ENCODE peak calls at places on chromosome 6, in nine cellular contexts. One of them, this sample, is unnamed.

GRCh38 chr6:1711136-1711535 is 101.4 kb downstream of the FOXC1 start:
- DNase-seq in neural progenitor cell: no peak
- DNase-seq in MM.1S: no peak
- DNase-seq in GM23248: no peak
- DNase-seq in OCI-LY7: no peak
- DNase-seq in hepatocyte: no peak
- DNase-seq in GM23338: no peak
- DNase-seq in HCT116: no peak
- DNase-seq in SK-N-SH: no peak
- DNase-seq in this sample: no peak

GRCh38 chr6:141744971-141745370 is 387.8 kb upstream of the GJE1 start:
- DNase-seq in neural progenitor cell: no peak
- DNase-seq in MM.1S: no peak
- DNase-seq in GM23248: no peak
- DNase-seq in OCI-LY7: no peak
- DNase-seq in hepatocyte: no peak
- DNase-seq in GM23338: no peak
- DNase-seq in HCT116: no peak
- DNase-seq in SK-N-SH: no peak
- DNase-seq in this sample: no peak

GRCh38 chr6:127515794-127516675 is 3.1 kb downstream of the MTCL3 start:
- DNase-seq in neural progenitor cell: peak
- DNase-seq in MM.1S: peak
- DNase-seq in GM23248: peak
- DNase-seq in OCI-LY7: peak
- DNase-seq in hepatocyte: peak
- DNase-seq in GM23338: peak
- DNase-seq in HCT116: peak
- DNase-seq in SK-N-SH: peak
- DNase-seq in this sample: peak

GRCh38 chr6:106488494-106489369 is 128.2 kb downstream of the CRYBG1 start:
- DNase-seq in neural progenitor cell: no peak
- DNase-seq in MM.1S: no peak
- DNase-seq in GM23248: peak
- DNase-seq in OCI-LY7: no peak
- DNase-seq in hepatocyte: no peak
- DNase-seq in GM23338: no peak
- DNase-seq in HCT116: no peak
- DNase-seq in SK-N-SH: no peak
- DNase-seq in this sample: peak

GRCh38 chr6:160431231-160431630 is 83.1 kb downstream of the SLC22A3 start:
- DNase-seq in neural progenitor cell: no peak
- DNase-seq in MM.1S: no peak
- DNase-seq in GM23248: peak
- DNase-seq in OCI-LY7: no peak
- DNase-seq in hepatocyte: peak
- DNase-seq in GM23338: no peak
- DNase-seq in HCT116: no peak
- DNase-seq in SK-N-SH: no peak
- DNase-seq in this sample: no peak

GRCh38 chr6:140816696-140817095 is 1316.0 kb upstream of the GJE1 start:
- DNase-seq in neural progenitor cell: no peak
- DNase-seq in MM.1S: no peak
- DNase-seq in GM23248: no peak
- DNase-seq in OCI-LY7: no peak
- DNase-seq in hepatocyte: no peak
- DNase-seq in GM23338: no peak
- DNase-seq in HCT116: no peak
- DNase-seq in SK-N-SH: no peak
- DNase-seq in this sample: no peak

GRCh38 chr6:79421707-79422484 is 115.3 kb downstream of the LCA5 start:
- DNase-seq in neural progenitor cell: no peak
- DNase-seq in MM.1S: no peak
- DNase-seq in GM23248: peak
- DNase-seq in OCI-LY7: no peak
- DNase-seq in hepatocyte: peak
- DNase-seq in GM23338: no peak
- DNase-seq in HCT116: no peak
- DNase-seq in SK-N-SH: peak
- DNase-seq in this sample: peak

GRCh38 chr6:167094436-167094819 is 28.5 kb upstream of the CCR6 start:
- DNase-seq in neural progenitor cell: peak
- DNase-seq in MM.1S: peak
- DNase-seq in GM23248: no peak
- DNase-seq in OCI-LY7: no peak
- DNase-seq in hepatocyte: no peak
- DNase-seq in GM23338: no peak
- DNase-seq in HCT116: no peak
- DNase-seq in SK-N-SH: no peak
- DNase-seq in this sample: no peak

GRCh38 chr6:14635195-14635594 is 517.6 kb downstream of the CD83 start:
- DNase-seq in neural progenitor cell: no peak
- DNase-seq in MM.1S: peak
- DNase-seq in GM23248: no peak
- DNase-seq in OCI-LY7: peak
- DNase-seq in hepatocyte: no peak
- DNase-seq in GM23338: no peak
- DNase-seq in HCT116: no peak
- DNase-seq in SK-N-SH: no peak
- DNase-seq in this sample: no peak

GRCh38 chr6:170057034-170057734 is 233.7 kb downstream of the DLL1 start:
- DNase-seq in neural progenitor cell: no peak
- DNase-seq in MM.1S: no peak
- DNase-seq in GM23248: no peak
- DNase-seq in OCI-LY7: no peak
- DNase-seq in hepatocyte: no peak
- DNase-seq in GM23338: no peak
- DNase-seq in HCT116: no peak
- DNase-seq in SK-N-SH: no peak
- DNase-seq in this sample: no peak

GRCh38 chr6:56944651-56945050 is 10.3 kb upstream of the BEND6 start:
- DNase-seq in neural progenitor cell: no peak
- DNase-seq in MM.1S: no peak
- DNase-seq in GM23248: no peak
- DNase-seq in OCI-LY7: no peak
- DNase-seq in hepatocyte: no peak
- DNase-seq in GM23338: no peak
- DNase-seq in HCT116: no peak
- DNase-seq in SK-N-SH: no peak
- DNase-seq in this sample: no peak

GRCh38 chr6:135257641-135258405 is 76.7 kb downstream of the MYB start:
- DNase-seq in neural progenitor cell: no peak
- DNase-seq in MM.1S: peak
- DNase-seq in GM23248: no peak
- DNase-seq in OCI-LY7: no peak
- DNase-seq in hepatocyte: no peak
- DNase-seq in GM23338: no peak
- DNase-seq in HCT116: no peak
- DNase-seq in SK-N-SH: no peak
- DNase-seq in this sample: no peak

GRCh38 chr6:152298055-152298647 is 339.0 kb downstream of the SYNE1 start:
- DNase-seq in neural progenitor cell: no peak
- DNase-seq in MM.1S: peak
- DNase-seq in GM23248: no peak
- DNase-seq in OCI-LY7: peak
- DNase-seq in hepatocyte: no peak
- DNase-seq in GM23338: no peak
- DNase-seq in HCT116: no peak
- DNase-seq in SK-N-SH: no peak
- DNase-seq in this sample: no peak

GRCh38 chr6:155174576-155175174 is 89.1 kb upstream of the CLDN20 start:
- DNase-seq in neural progenitor cell: peak
- DNase-seq in MM.1S: peak
- DNase-seq in GM23248: peak
- DNase-seq in OCI-LY7: peak
- DNase-seq in hepatocyte: peak
- DNase-seq in GM23338: peak
- DNase-seq in HCT116: peak
- DNase-seq in SK-N-SH: peak
- DNase-seq in this sample: peak

GRCh38 chr6:3135668-3136297 is 17.3 kb downstream of the BPHL start:
- DNase-seq in neural progenitor cell: no peak
- DNase-seq in MM.1S: no peak
- DNase-seq in GM23248: no peak
- DNase-seq in OCI-LY7: no peak
- DNase-seq in hepatocyte: peak
- DNase-seq in GM23338: no peak
- DNase-seq in HCT116: no peak
- DNase-seq in SK-N-SH: no peak
- DNase-seq in this sample: no peak

GRCh38 chr6:85126448-85127178 is 323.3 kb upstream of the NT5E start:
- DNase-seq in neural progenitor cell: peak
- DNase-seq in MM.1S: peak
- DNase-seq in GM23248: peak
- DNase-seq in OCI-LY7: peak
- DNase-seq in hepatocyte: peak
- DNase-seq in GM23338: peak
- DNase-seq in HCT116: peak
- DNase-seq in SK-N-SH: peak
- DNase-seq in this sample: peak

GRCh38 chr6:100166991-100167390 is 173.0 kb upstream of the MCHR2 start:
- DNase-seq in neural progenitor cell: no peak
- DNase-seq in MM.1S: no peak
- DNase-seq in GM23248: no peak
- DNase-seq in OCI-LY7: no peak
- DNase-seq in hepatocyte: no peak
- DNase-seq in GM23338: no peak
- DNase-seq in HCT116: no peak
- DNase-seq in SK-N-SH: no peak
- DNase-seq in this sample: no peak

GRCh38 chr6:166626177-166627038 is 643 bp downstream of the RPS6KA2 start:
- DNase-seq in neural progenitor cell: peak
- DNase-seq in MM.1S: peak
- DNase-seq in GM23248: peak
- DNase-seq in OCI-LY7: no peak
- DNase-seq in hepatocyte: peak
- DNase-seq in GM23338: peak
- DNase-seq in HCT116: no peak
- DNase-seq in SK-N-SH: peak
- DNase-seq in this sample: peak

GRCh38 chr6:168071620-168072019 is 7.4 kb downstream of the FRMD1 start:
- DNase-seq in neural progenitor cell: no peak
- DNase-seq in MM.1S: no peak
- DNase-seq in GM23248: no peak
- DNase-seq in OCI-LY7: no peak
- DNase-seq in hepatocyte: no peak
- DNase-seq in GM23338: peak
- DNase-seq in HCT116: no peak
- DNase-seq in SK-N-SH: no peak
- DNase-seq in this sample: peak

GRCh38 chr6:85662251-85662650 is 19.6 kb upstream of the SYNCRIP start:
- DNase-seq in neural progenitor cell: no peak
- DNase-seq in MM.1S: no peak
- DNase-seq in GM23248: peak
- DNase-seq in OCI-LY7: no peak
- DNase-seq in hepatocyte: no peak
- DNase-seq in GM23338: no peak
- DNase-seq in HCT116: no peak
- DNase-seq in SK-N-SH: no peak
- DNase-seq in this sample: peak

GRCh38 chr6:107114872-107115694 is at the start of gene BEND3:
- DNase-seq in neural progenitor cell: peak
- DNase-seq in MM.1S: peak
- DNase-seq in GM23248: peak
- DNase-seq in OCI-LY7: peak
- DNase-seq in hepatocyte: peak
- DNase-seq in GM23338: peak
- DNase-seq in HCT116: no peak
- DNase-seq in SK-N-SH: peak
- DNase-seq in this sample: peak

GRCh38 chr6:144394209-144394608 is 109.1 kb downstream of the UTRN start:
- DNase-seq in neural progenitor cell: no peak
- DNase-seq in MM.1S: no peak
- DNase-seq in GM23248: no peak
- DNase-seq in OCI-LY7: no peak
- DNase-seq in hepatocyte: no peak
- DNase-seq in GM23338: no peak
- DNase-seq in HCT116: no peak
- DNase-seq in SK-N-SH: no peak
- DNase-seq in this sample: no peak

GRCh38 chr6:72616406-72617015 is 5.4 kb upstream of the KCNQ5 start:
- DNase-seq in neural progenitor cell: peak
- DNase-seq in MM.1S: peak
- DNase-seq in GM23248: peak
- DNase-seq in OCI-LY7: peak
- DNase-seq in hepatocyte: peak
- DNase-seq in GM23338: peak
- DNase-seq in HCT116: no peak
- DNase-seq in SK-N-SH: peak
- DNase-seq in this sample: peak
- TF ChIP-seq EZH2phosphoT487 in neural progenitor cell: no peak
- TF ChIP-seq EZH2phosphoT487 in MM.1S: no peak
- TF ChIP-seq EZH2phosphoT487 in GM23248: no peak
- TF ChIP-seq EZH2phosphoT487 in OCI-LY7: no peak
- TF ChIP-seq EZH2phosphoT487 in hepatocyte: no peak
- TF ChIP-seq EZH2phosphoT487 in GM23338: no peak
- TF ChIP-seq EZH2phosphoT487 in HCT116: no peak
- TF ChIP-seq EZH2phosphoT487 in SK-N-SH: no peak
- TF ChIP-seq EZH2phosphoT487 in this sample: no peak

GRCh38 chr6:147873826-147874225 is 365.3 kb downstream of the SAMD5 start:
- DNase-seq in neural progenitor cell: no peak
- DNase-seq in MM.1S: no peak
- DNase-seq in GM23248: no peak
- DNase-seq in OCI-LY7: no peak
- DNase-seq in hepatocyte: no peak
- DNase-seq in GM23338: no peak
- DNase-seq in HCT116: no peak
- DNase-seq in SK-N-SH: no peak
- DNase-seq in this sample: no peak
- H3K4me2 ChIP-seq in neural progenitor cell: no peak
- H3K4me2 ChIP-seq in MM.1S: no peak
- H3K4me2 ChIP-seq in GM23248: no peak
- H3K4me2 ChIP-seq in OCI-LY7: no peak
- H3K4me2 ChIP-seq in hepatocyte: no peak
- H3K4me2 ChIP-seq in GM23338: no peak
- H3K4me2 ChIP-seq in HCT116: no peak
- H3K4me2 ChIP-seq in SK-N-SH: no peak
- H3K4me2 ChIP-seq in this sample: no peak

GRCh38 chr6:112114577-112115223 is 27.3 kb downstream of the FAM229B start:
- DNase-seq in neural progenitor cell: no peak
- DNase-seq in MM.1S: no peak
- DNase-seq in GM23248: no peak
- DNase-seq in OCI-LY7: no peak
- DNase-seq in hepatocyte: no peak
- DNase-seq in GM23338: no peak
- DNase-seq in HCT116: no peak
- DNase-seq in SK-N-SH: no peak
- DNase-seq in this sample: no peak
- H3K27ac ChIP-seq in neural progenitor cell: no peak
- H3K27ac ChIP-seq in MM.1S: no peak
- H3K27ac ChIP-seq in GM23248: no peak
- H3K27ac ChIP-seq in OCI-LY7: no peak
- H3K27ac ChIP-seq in hepatocyte: no peak
- H3K27ac ChIP-seq in GM23338: no peak
- H3K27ac ChIP-seq in HCT116: no peak
- H3K27ac ChIP-seq in SK-N-SH: no peak
- H3K27ac ChIP-seq in this sample: no peak

DNA sequence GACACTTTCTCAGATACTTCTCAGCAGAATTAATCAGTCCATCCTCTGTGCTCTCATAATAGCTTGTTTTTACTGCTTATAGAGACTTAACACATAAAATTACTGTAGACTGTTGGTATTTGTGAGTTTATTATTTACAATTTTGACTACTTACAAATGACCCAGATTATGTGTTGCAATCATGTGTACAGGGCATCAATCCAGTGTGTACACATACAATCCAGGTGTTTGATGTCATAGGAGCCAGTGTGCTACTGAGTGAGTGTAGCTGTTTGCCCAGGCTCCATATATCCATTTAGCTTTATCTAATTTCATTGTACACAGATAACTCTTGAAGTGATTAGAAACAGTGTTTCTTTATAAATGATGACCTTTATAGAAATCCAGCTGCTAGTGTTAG is 31.3 kb downstream of the TRMT11 start:
- DNase-seq in neural progenitor cell: no peak
- DNase-seq in MM.1S: no peak
- DNase-seq in GM23248: no peak
- DNase-seq in OCI-LY7: no peak
- DNase-seq in hepatocyte: no peak
- DNase-seq in GM23338: no peak
- DNase-seq in HCT116: no peak
- DNase-seq in SK-N-SH: peak
- DNase-seq in this sample: no peak
- TF ChIP-seq EZH2phosphoT487 in neural progenitor cell: no peak
- TF ChIP-seq EZH2phosphoT487 in MM.1S: no peak
- TF ChIP-seq EZH2phosphoT487 in GM23248: no peak
- TF ChIP-seq EZH2phosphoT487 in OCI-LY7: no peak
- TF ChIP-seq EZH2phosphoT487 in hepatocyte: no peak
- TF ChIP-seq EZH2phosphoT487 in GM23338: no peak
- TF ChIP-seq EZH2phosphoT487 in HCT116: no peak
- TF ChIP-seq EZH2phosphoT487 in SK-N-SH: no peak
- TF ChIP-seq EZH2phosphoT487 in this sample: no peak